ENCODE peak calls at places on chromosome 6, in ten cellular contexts. H is heart left ventricle; G is naive thymus-derived CD8-positive, alpha-beta T cell; N is heart right ventricle; C is NCI-H345; V is iPS-NIHi11; E is prostate gland; Y is NCI-H2171; L is tibial artery; A is dermis blood vessel endothelial cell. K is an unnamed sample.
A peak's percentile ranks its signal among the peaks of the same experiment; 100 is the strongest.

GRCh38 chr6:47631248-47632196 is 66.9 kb upstream of the ADGRF4 start:
- DNase-seq in H (no peak), G (peak; percentile 56), N (no peak), C (peak; percentile 75), V (peak; percentile 55), E (no peak), Y (peak; percentile 47), L (no peak), A (peak; percentile 71), K (peak; percentile 81)

GRCh38 chr6:150195996-150196417 is 53.2 kb downstream of the PPP1R14C start:
- DNase-seq in H (no peak), G (no peak), N (no peak), C (no peak), V (no peak), E (no peak), Y (no peak), L (no peak), A (no peak), K (no peak)

GRCh38 chr6:98833101-98834059 is 994 bp upstream of the POU3F2 start:
- DNase-seq in H (no peak), G (no peak), N (no peak), C (peak; percentile 76), V (peak; percentile 46), E (no peak), Y (peak; percentile 24), L (peak; percentile 69), A (peak; percentile 62), K (peak; percentile 60)

GRCh38 chr6:35014786-35015185 is 125.7 kb downstream of the ANKS1A start:
- DNase-seq in H (no peak), G (no peak), N (no peak), C (no peak), V (no peak), E (no peak), Y (no peak), L (no peak), A (no peak), K (no peak)

GRCh38 chr6:151004415-151005024 is 139.0 kb downstream of the MTHFD1L start:
- DNase-seq in H (peak; percentile 36), G (no peak), N (peak; percentile 24), C (peak; percentile 55), V (no peak), E (peak; percentile 34), Y (no peak), L (no peak), A (peak; percentile 99), K (no peak)

GRCh38 chr6:8652710-8653109 is 217.4 kb upstream of the SLC35B3 start:
- DNase-seq in H (no peak), G (no peak), N (no peak), C (no peak), V (no peak), E (no peak), Y (no peak), L (no peak), A (no peak), K (no peak)

GRCh38 chr6:152981989-152982767 is 663 bp downstream of the FBXO5 start:
- DNase-seq in H (no peak), G (no peak), N (peak; percentile 14), C (no peak), V (peak; percentile 15), E (no peak), Y (peak; percentile 43), L (no peak), A (no peak), K (peak; percentile 40)

GRCh38 chr6:28953039-28953872 is 29.5 kb upstream of the TRIM27 start:
- DNase-seq in H (no peak), G (peak; percentile 64), N (no peak), C (peak; percentile 53), V (peak; percentile 50), E (no peak), Y (peak; percentile 42), L (no peak), A (peak; percentile 64), K (peak; percentile 32)

GRCh38 chr6:148445620-148446019 is 103.0 kb downstream of the SASH1 start:
- DNase-seq in H (no peak), G (no peak), N (no peak), C (no peak), V (no peak), E (no peak), Y (no peak), L (no peak), A (peak; percentile 87), K (no peak)

GRCh38 chr6:157946865-157947532 is 34.7 kb upstream of the SYNJ2 start:
- DNase-seq in H (no peak), G (peak; percentile 13), N (no peak), C (no peak), V (peak; percentile 43), E (no peak), Y (peak; percentile 5), L (no peak), A (peak; percentile 22), K (peak; percentile 20)

GRCh38 chr6:92820531-92820930 is 598.8 kb downstream of the EPHA7 start:
- DNase-seq in H (no peak), G (no peak), N (no peak), C (no peak), V (no peak), E (no peak), Y (no peak), L (no peak), A (no peak), K (no peak)

GRCh38 chr6:163529605-163530004 is 115.1 kb downstream of the QKI start:
- DNase-seq in H (no peak), G (no peak), N (no peak), C (no peak), V (no peak), E (no peak), Y (no peak), L (no peak), A (peak; percentile 51), K (no peak)

GRCh38 chr6:119627908-119628669 is 278.5 kb upstream of the MAN1A1 start:
- DNase-seq in H (no peak), G (no peak), N (no peak), C (no peak), V (no peak), E (no peak), Y (no peak), L (no peak), A (no peak), K (no peak)

GRCh38 chr6:170134077-170135040 is 156.5 kb downstream of the DLL1 start:
- DNase-seq in H (peak; percentile 63), G (no peak), N (peak; percentile 58), C (no peak), V (peak; percentile 4), E (no peak), Y (no peak), L (peak; percentile 60), A (no peak), K (no peak)

GRCh38 chr6:111565316-111566221 is 40.1 kb downstream of the TRAF3IP2 start:
- DNase-seq in H (no peak), G (no peak), N (no peak), C (peak; percentile 92), V (peak; percentile 69), E (no peak), Y (peak; percentile 73), L (no peak), A (no peak), K (no peak)